ENCODE peak calls at places on chromosomes 7 and 10, in eight cellular contexts. One of them, this sample, is unnamed.

GRCh38 chr7:156458011-156458410 is 182.6 kb upstream of the RNF32 start:
- DNase-seq in activated CD4-positive, alpha-beta T cell treated with anti-CD3 and anti-CD28 coated beads, Interleukin-2, amount 50 U/mL, for 4 hours: no peak
- DNase-seq in activated T-cell treated with anti-CD3 and anti-CD28 coated beads, Interleukin-2, amount 50 U/mL, for 72 hours: no peak
- DNase-seq in EL: no peak
- DNase-seq in iPS-NIHi11: no peak
- DNase-seq in HCEC 1CT: no peak
- DNase-seq in fibroblast of mammary gland: no peak
- DNase-seq in mucosa of gallbladder: no peak
- DNase-seq in this sample: no peak

GRCh38 chr10:124935946-124936345 is 6.0 kb upstream of the ZRANB1 start:
- DNase-seq in HCEC 1CT: peak; percentile 56
- DNase-seq in activated CD4-positive, alpha-beta T cell treated with anti-CD3 and anti-CD28 coated beads, Interleukin-2, amount 50 U/mL, for 4 hours: no peak
- DNase-seq in fibroblast of mammary gland: peak; percentile 61
- DNase-seq in mucosa of gallbladder: no peak
- DNase-seq in activated T-cell treated with anti-CD3 and anti-CD28 coated beads, Interleukin-2, amount 50 U/mL, for 72 hours: peak; percentile 33
- DNase-seq in iPS-NIHi11: no peak
- DNase-seq in EL: peak; percentile 33
- DNase-seq in this sample: no peak

GRCh38 chr10:21496285-21497176 is 29.0 kb downstream of the SKIDA1 start:
- DNase-seq in activated CD4-positive, alpha-beta T cell treated with anti-CD3 and anti-CD28 coated beads, Interleukin-2, amount 50 U/mL, for 4 hours: peak; percentile 50
- DNase-seq in HCEC 1CT: peak; percentile 53
- DNase-seq in iPS-NIHi11: peak; percentile 46
- DNase-seq in mucosa of gallbladder: no peak
- DNase-seq in EL: peak; percentile 56
- DNase-seq in fibroblast of mammary gland: peak; percentile 34
- DNase-seq in activated T-cell treated with anti-CD3 and anti-CD28 coated beads, Interleukin-2, amount 50 U/mL, for 72 hours: peak; percentile 69
- DNase-seq in this sample: no peak

GRCh38 chr10:124725171-124725631 is 19.0 kb downstream of the FAM53B start:
- DNase-seq in HCEC 1CT: no peak
- DNase-seq in EL: no peak
- DNase-seq in activated T-cell treated with anti-CD3 and anti-CD28 coated beads, Interleukin-2, amount 50 U/mL, for 72 hours: no peak
- DNase-seq in mucosa of gallbladder: no peak
- DNase-seq in fibroblast of mammary gland: no peak
- DNase-seq in iPS-NIHi11: no peak
- DNase-seq in activated CD4-positive, alpha-beta T cell treated with anti-CD3 and anti-CD28 coated beads, Interleukin-2, amount 50 U/mL, for 4 hours: no peak
- DNase-seq in this sample: no peak

GRCh38 chr7:1020849-1021251 is 23.5 kb upstream of the GPR146 start:
- DNase-seq in HCEC 1CT: no peak
- DNase-seq in fibroblast of mammary gland: no peak
- DNase-seq in activated T-cell treated with anti-CD3 and anti-CD28 coated beads, Interleukin-2, amount 50 U/mL, for 72 hours: no peak
- DNase-seq in EL: no peak
- DNase-seq in activated CD4-positive, alpha-beta T cell treated with anti-CD3 and anti-CD28 coated beads, Interleukin-2, amount 50 U/mL, for 4 hours: no peak
- DNase-seq in iPS-NIHi11: no peak
- DNase-seq in mucosa of gallbladder: no peak
- DNase-seq in this sample: no peak

GRCh38 chr7:54788664-54789063 is 29.7 kb upstream of the SEC61G start:
- DNase-seq in fibroblast of mammary gland: peak; percentile 93
- DNase-seq in HCEC 1CT: peak; percentile 82
- DNase-seq in iPS-NIHi11: peak; percentile 79
- DNase-seq in activated T-cell treated with anti-CD3 and anti-CD28 coated beads, Interleukin-2, amount 50 U/mL, for 72 hours: peak; percentile 40
- DNase-seq in mucosa of gallbladder: peak; percentile 36
- DNase-seq in EL: peak; percentile 85
- DNase-seq in activated CD4-positive, alpha-beta T cell treated with anti-CD3 and anti-CD28 coated beads, Interleukin-2, amount 50 U/mL, for 4 hours: no peak
- DNase-seq in this sample: peak; percentile 81

GRCh38 chr7:80941206-80941758 is 22.4 kb upstream of the SEMA3C start:
- DNase-seq in HCEC 1CT: peak; percentile 95
- DNase-seq in activated CD4-positive, alpha-beta T cell treated with anti-CD3 and anti-CD28 coated beads, Interleukin-2, amount 50 U/mL, for 4 hours: no peak
- DNase-seq in mucosa of gallbladder: no peak
- DNase-seq in activated T-cell treated with anti-CD3 and anti-CD28 coated beads, Interleukin-2, amount 50 U/mL, for 72 hours: no peak
- DNase-seq in EL: peak; percentile 82
- DNase-seq in iPS-NIHi11: no peak
- DNase-seq in fibroblast of mammary gland: peak; percentile 93
- DNase-seq in this sample: peak; percentile 79

GRCh38 chr10:129580010-129580409 is 113.0 kb downstream of the MGMT start:
- DNase-seq in mucosa of gallbladder: no peak
- DNase-seq in HCEC 1CT: no peak
- DNase-seq in activated T-cell treated with anti-CD3 and anti-CD28 coated beads, Interleukin-2, amount 50 U/mL, for 72 hours: no peak
- DNase-seq in iPS-NIHi11: no peak
- DNase-seq in activated CD4-positive, alpha-beta T cell treated with anti-CD3 and anti-CD28 coated beads, Interleukin-2, amount 50 U/mL, for 4 hours: no peak
- DNase-seq in EL: no peak
- DNase-seq in fibroblast of mammary gland: no peak
- DNase-seq in this sample: no peak

GRCh38 chr7:91083855-91084644 is 180.2 kb upstream of the FZD1 start:
- DNase-seq in activated T-cell treated with anti-CD3 and anti-CD28 coated beads, Interleukin-2, amount 50 U/mL, for 72 hours: peak; percentile 30
- DNase-seq in iPS-NIHi11: no peak
- DNase-seq in EL: peak; percentile 11
- DNase-seq in activated CD4-positive, alpha-beta T cell treated with anti-CD3 and anti-CD28 coated beads, Interleukin-2, amount 50 U/mL, for 4 hours: no peak
- DNase-seq in fibroblast of mammary gland: no peak
- DNase-seq in mucosa of gallbladder: no peak
- DNase-seq in HCEC 1CT: no peak
- DNase-seq in this sample: no peak

GRCh38 chr10:44982114-44982460 is 3.5 kb upstream of the DEPP1 start:
- DNase-seq in activated CD4-positive, alpha-beta T cell treated with anti-CD3 and anti-CD28 coated beads, Interleukin-2, amount 50 U/mL, for 4 hours: no peak
- DNase-seq in iPS-NIHi11: no peak
- DNase-seq in fibroblast of mammary gland: peak; percentile 40
- DNase-seq in HCEC 1CT: no peak
- DNase-seq in EL: peak; percentile 66
- DNase-seq in activated T-cell treated with anti-CD3 and anti-CD28 coated beads, Interleukin-2, amount 50 U/mL, for 72 hours: no peak
- DNase-seq in mucosa of gallbladder: no peak
- DNase-seq in this sample: peak; percentile 38

GRCh38 chr7:151271699-151272355 is 23.3 kb upstream of the SMARCD3 start:
- DNase-seq in EL: peak; percentile 11
- DNase-seq in fibroblast of mammary gland: peak; percentile 64
- DNase-seq in activated CD4-positive, alpha-beta T cell treated with anti-CD3 and anti-CD28 coated beads, Interleukin-2, amount 50 U/mL, for 4 hours: no peak
- DNase-seq in mucosa of gallbladder: peak; percentile 65
- DNase-seq in iPS-NIHi11: no peak
- DNase-seq in activated T-cell treated with anti-CD3 and anti-CD28 coated beads, Interleukin-2, amount 50 U/mL, for 72 hours: no peak
- DNase-seq in HCEC 1CT: no peak
- DNase-seq in this sample: no peak

GRCh38 chr10:90947025-90947960 is 26.4 kb upstream of the ANKRD1 start:
- DNase-seq in mucosa of gallbladder: no peak
- DNase-seq in iPS-NIHi11: no peak
- DNase-seq in EL: peak; percentile 74
- DNase-seq in activated T-cell treated with anti-CD3 and anti-CD28 coated beads, Interleukin-2, amount 50 U/mL, for 72 hours: no peak
- DNase-seq in HCEC 1CT: no peak
- DNase-seq in fibroblast of mammary gland: no peak
- DNase-seq in activated CD4-positive, alpha-beta T cell treated with anti-CD3 and anti-CD28 coated beads, Interleukin-2, amount 50 U/mL, for 4 hours: no peak
- DNase-seq in this sample: peak; percentile 64

This sample was measured in astrocyte.